ENCODE peak calls at places on chromosomes 2 and 18, in four cellular contexts. J is mammary epithelial cell, E is IMR-90, V is brain microvascular endothelial cell. K is an unnamed sample.

GRCh38 chr2:28613616-28614501 is 118.0 kb downstream of the PLB1 start:
- DNase-seq in V (peak; percentile 85), J (peak; percentile 99), E (peak; percentile 92), K (no peak)

GRCh38 chr18:8364385-8364784 is 244.9 kb upstream of the RAB12 start:
- DNase-seq in E (no peak), J (no peak), V (no peak), K (no peak)

GRCh38 chr2:79717364-79718007 is 204.6 kb downstream of the CTNNA2 start:
- DNase-seq in V (peak; percentile 68), J (no peak), E (peak; percentile 83), K (no peak)

GRCh38 chr18:8952796-8953760 is 149.4 kb upstream of the NDUFV2 start:
- DNase-seq in E (peak; percentile 92), J (peak; percentile 27), V (peak; percentile 71), K (no peak)

GRCh38 chr18:63979409-63979908 is 9.6 kb downstream of the SERPINB8 start:
- DNase-seq in E (peak; percentile 70), J (peak; percentile 24), V (peak; percentile 70), K (no peak)

GRCh38 chr2:239348563-239349447 is 52.0 kb downstream of the HDAC4 start:
- DNase-seq in J (peak; percentile 19), V (no peak), E (no peak), K (no peak)

GRCh38 chr2:187842978-187843847 is 289.0 kb upstream of the TFPI start:
- DNase-seq in E (peak; percentile 78), J (peak; percentile 35), V (peak; percentile 58), K (no peak)

GRCh38 chr2:238963164-238963969 is 115.5 kb downstream of the TWIST2 start:
- DNase-seq in J (no peak), E (peak; percentile 54), V (peak; percentile 23), K (no peak)

GRCh38 chr2:220586980-220587549 is 959.6 kb downstream of the SLC4A3 start:
- DNase-seq in V (no peak), J (no peak), E (peak; percentile 79), K (no peak)

GRCh38 chr2:127857494-127857818 is 499 bp downstream of the POLR2D start:
- DNase-seq in J (peak; percentile 20), V (no peak), E (no peak), K (no peak)

GRCh38 chr2:100230754-100231153 is 88.4 kb upstream of the AFF3 start:
- DNase-seq in E (peak; percentile 42), V (no peak), J (no peak), K (no peak)

GRCh38 chr2:68943581-68944568 is 8.8 kb downstream of the GKN2 start:
- DNase-seq in J (peak; percentile 61), V (peak; percentile 55), E (peak; percentile 64), K (peak; percentile 41)

GRCh38 chr18:24086082-24086481 is 52.8 kb upstream of the CABYR start:
- DNase-seq in J (no peak), E (peak; percentile 4), V (no peak), K (no peak)

GRCh38 chr2:56191617-56192016 is 7.8 kb downstream of the CCDC85A start:
- DNase-seq in J (peak; percentile 46), V (no peak), E (peak; percentile 4), K (no peak)

GRCh38 chr2:46915281-46915810 is at the start of gene MCFD2:
- DNase-seq in V (no peak), J (peak; percentile 12), E (no peak), K (no peak)

GRCh38 chr2:186516396-186516795 is 30.3 kb downstream of the ZC3H15 start:
- DNase-seq in V (no peak), J (peak; percentile 14), E (no peak), K (no peak)

GRCh38 chr2:141199711-141200110 is 931.1 kb downstream of the LRP1B start:
- DNase-seq in V (peak; percentile 3), J (no peak), E (no peak), K (no peak)

DNA sequence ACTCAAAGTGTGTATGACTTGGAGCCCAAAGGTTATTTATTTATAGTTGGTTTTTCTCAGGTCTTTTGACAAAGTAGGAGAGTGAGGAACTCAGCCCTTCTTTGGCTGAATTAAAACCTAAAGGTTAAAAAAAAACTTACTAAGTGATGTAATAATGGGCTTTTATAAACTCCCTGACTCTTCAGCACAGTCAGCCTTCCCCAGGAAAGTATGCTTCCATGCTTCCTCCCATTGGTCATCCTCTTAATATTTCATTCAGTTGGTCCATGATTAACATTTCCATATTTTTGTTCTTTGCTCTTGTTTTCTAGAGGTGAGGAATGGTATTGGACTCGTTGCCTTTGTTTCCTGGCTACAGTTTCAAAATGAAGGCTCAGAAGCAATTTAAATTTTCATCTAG is 7.2 kb downstream of the ARPC2 start:
- DNase-seq in E (peak; percentile 55), V (no peak), J (peak; percentile 40), K (no peak)
- H3K27ac ChIP-seq in E (no peak overlapping the region), V (no peak overlapping the region), J (no peak overlapping the region), K (no peak overlapping the region)

GRCh38 chr2:199460101-199460671 is 2.4 kb upstream of the SATB2 start:
- DNase-seq in E (peak; percentile 43), V (no peak), J (peak; percentile 60), K (no peak)

GRCh38 chr2:199463000-199463692 is 5.4 kb upstream of the SATB2 start:
- DNase-seq in J (peak; percentile 57), V (no peak), E (peak; percentile 47), K (peak; percentile 69)

GRCh38 chr2:199460808-199461454 is 3.2 kb upstream of the SATB2 start:
- DNase-seq in J (no peak), E (no peak), V (no peak), K (no peak)

GRCh38 chr2:199462167-199462976 is 4.6 kb upstream of the SATB2 start:
- DNase-seq in J (no peak), V (no peak), E (no peak), K (no peak)

GRCh38 chr2:199461455-199462166 is 3.9 kb upstream of the SATB2 start:
- DNase-seq in E (no peak), J (no peak), V (no peak), K (no peak)
- H3K27ac ChIP-seq in E (no peak overlapping the region), J (no peak overlapping the region), V (no peak overlapping the region), K (peak overlapping the region; percentile 26)

GRCh38 chr18:73983970-73984369 is 163.7 kb downstream of the FBXO15 start:
- DNase-seq in E (no peak), V (no peak), J (no peak), K (no peak)

GRCh38 chr18:73979742-73980141 is 167.9 kb downstream of the FBXO15 start:
- DNase-seq in J (peak; percentile 18), V (no peak), E (peak; percentile 84), K (peak; percentile 16)

GRCh38 chr18:73975266-73975665 is 172.4 kb downstream of the FBXO15 start:
- DNase-seq in J (no peak), V (peak; percentile 35), E (peak; percentile 31), K (no peak)

GRCh38 chr18:73983496-73983895 is 164.1 kb downstream of the FBXO15 start:
- DNase-seq in E (no peak), J (no peak), V (no peak), K (no peak)

DNA sequence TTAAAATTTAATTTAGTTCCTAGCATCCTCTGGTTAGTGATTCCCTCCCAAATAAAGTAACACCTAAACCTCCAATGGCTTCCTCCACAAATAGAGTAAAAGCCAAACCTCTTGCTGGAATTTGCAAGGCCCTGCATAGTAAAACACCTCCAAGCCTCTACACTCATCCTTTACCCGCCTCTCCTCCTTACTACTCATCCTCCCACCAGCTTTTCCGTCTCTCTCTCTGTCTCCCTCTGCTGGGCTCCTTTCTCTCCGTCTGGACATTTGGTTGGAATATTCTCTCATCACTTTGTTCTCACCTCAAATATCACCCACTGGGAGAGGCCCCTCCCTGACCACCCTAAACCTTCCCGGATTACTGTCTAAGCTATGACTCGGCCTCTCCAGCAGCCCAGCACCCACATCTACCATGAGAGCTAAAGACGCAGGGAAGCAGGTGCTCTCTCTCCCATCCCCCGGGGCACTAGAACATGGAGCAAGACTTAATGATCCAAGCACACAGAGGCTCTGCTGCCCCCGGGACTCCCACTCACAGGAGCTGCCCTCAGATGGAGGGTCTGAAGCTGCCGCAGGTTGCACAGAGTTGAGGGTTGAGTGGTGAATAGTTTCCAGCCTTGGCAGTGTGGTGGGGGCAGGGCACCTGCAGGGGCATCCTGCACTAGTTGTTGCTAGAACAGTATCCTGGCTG is 167.2 kb downstream of the FBXO15 start:
- DNase-seq in E (peak; percentile 25), V (peak; percentile 16), J (peak; percentile 23), K (no peak)
- H3K27ac ChIP-seq in E (no peak overlapping the region), V (no peak overlapping the region), J (no peak overlapping the region), K (no peak overlapping the region)

GRCh38 chr18:36396190-36396589 is 98.7 kb downstream of the FHOD3 start:
- DNase-seq in J (no peak), V (no peak), E (no peak), K (no peak)

GRCh38 chr18:36401462-36401861 is 103.9 kb downstream of the FHOD3 start:
- DNase-seq in E (no peak), V (no peak), J (no peak), K (no peak)

GRCh38 chr18:36399055-36399454 is 101.5 kb downstream of the FHOD3 start:
- DNase-seq in E (no peak), V (no peak), J (no peak), K (no peak)

GRCh38 chr18:36397033-36397432 is 99.5 kb downstream of the FHOD3 start:
- DNase-seq in V (no peak), E (no peak), J (no peak), K (no peak)

DNA sequence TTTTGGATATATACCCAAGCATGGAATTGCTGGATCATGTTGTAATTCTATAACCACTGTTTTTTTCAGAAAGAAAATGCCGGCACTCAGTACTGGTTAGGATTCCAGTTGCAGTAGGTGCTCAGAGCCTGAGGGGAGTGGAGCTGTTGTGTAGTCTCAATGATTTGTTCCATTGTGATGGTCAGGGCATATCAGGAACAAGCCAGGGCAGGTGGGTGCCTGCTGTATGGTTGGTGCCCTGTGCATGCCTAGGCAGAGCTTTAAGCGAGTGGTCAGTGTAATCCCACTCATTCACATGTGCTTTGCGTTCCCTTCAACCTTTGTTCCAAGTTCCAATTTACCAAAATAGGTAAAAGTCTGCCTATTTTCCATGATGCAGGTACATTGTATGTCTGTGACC is 100.9 kb downstream of the FHOD3 start:
- DNase-seq in J (peak; percentile 93), V (no peak), E (no peak), K (no peak)
- H3K27ac ChIP-seq in J (peak overlapping the region; percentile 71), V (no peak overlapping the region), E (no peak overlapping the region), K (no peak overlapping the region)

K was measured in caudate nucleus.